ENCODE peak calls at places on chromosomes 1 and 21, in ten cellular contexts. H, B, N, Y, A, S, L, U, J and F are unnamed samples.

GRCh38 chr1:210568631-210569030 is 239.9 kb downstream of the HHAT start:
- DNase-seq in H (no peak), B (no peak), N (no peak), Y (no peak), A (no peak), S (no peak), L (no peak), U (no peak), J (no peak), F (no peak)

GRCh38 chr1:89721351-89721750 is 88.4 kb downstream of the LRRC8C start:
- DNase-seq in H (no peak), B (no peak), N (no peak), Y (peak; percentile 57), A (peak; percentile 48), S (no peak), L (no peak), U (no peak), J (no peak), F (no peak)

GRCh38 chr1:17405898-17406759 is 33.3 kb downstream of the RCC2 start:
- DNase-seq in H (peak; percentile 72), B (peak; percentile 77), N (peak; percentile 54), Y (peak; percentile 44), A (peak; percentile 23), S (no peak), L (no peak), U (peak; percentile 74), J (peak; percentile 50), F (no peak)

GRCh38 chr1:42439940-42440339 is 15.9 kb downstream of the ZMYND12 start:
- DNase-seq in H (no peak), B (no peak), N (no peak), Y (peak; percentile 82), A (peak; percentile 85), S (no peak), L (no peak), U (no peak), J (no peak), F (no peak)

GRCh38 chr1:92945748-92946270 is 15.5 kb downstream of the DIPK1A start:
- DNase-seq in H (no peak), B (no peak), N (no peak), Y (no peak), A (no peak), S (no peak), L (no peak), U (no peak), J (no peak), F (no peak)

GRCh38 chr1:15094719-15095491 is 58.6 kb upstream of the TMEM51 start:
- DNase-seq in H (no peak), B (no peak), N (no peak), Y (no peak), A (no peak), S (no peak), L (no peak), U (no peak), J (no peak), F (no peak)

GRCh38 chr21:37647781-37648180 is 268.5 kb downstream of the KCNJ6 start:
- DNase-seq in H (no peak), B (no peak), N (no peak), Y (no peak), A (no peak), S (no peak), L (no peak), U (no peak), J (no peak), F (no peak)

GRCh38 chr1:152182431-152182830 is 23.4 kb upstream of the RPTN start:
- DNase-seq in H (no peak), B (no peak), N (no peak), Y (no peak), A (peak; percentile 18), S (no peak), L (no peak), U (no peak), J (no peak), F (no peak)

GRCh38 chr1:49389699-49390098 is 613.0 kb upstream of the BEND5 start:
- DNase-seq in H (no peak), B (no peak), N (no peak), Y (no peak), A (no peak), S (no peak), L (no peak), U (no peak), J (no peak), F (no peak)

GRCh38 chr1:227768640-227769039 is 33.4 kb downstream of the SNAP47 start:
- DNase-seq in H (no peak), B (no peak), N (no peak), Y (no peak), A (no peak), S (no peak), L (peak; percentile 40), U (no peak), J (no peak), F (no peak)

GRCh38 chr1:240598602-240599001 is 13.4 kb downstream of the GREM2 start:
- DNase-seq in H (no peak), B (no peak), N (no peak), Y (no peak), A (no peak), S (no peak), L (no peak), U (no peak), J (no peak), F (no peak)

GRCh38 chr1:38055398-38055797 is 8.8 kb upstream of the POU3F1 start:
- DNase-seq in H (no peak), B (no peak), N (no peak), Y (no peak), A (no peak), S (no peak), L (no peak), U (no peak), J (no peak), F (no peak)

GRCh38 chr1:42730988-42731387 is 9.0 kb downstream of the CLDN19 start:
- DNase-seq in H (no peak), B (peak; percentile 25), N (no peak), Y (no peak), A (no peak), S (no peak), L (no peak), U (no peak), J (no peak), F (no peak)

GRCh38 chr1:66271904-66272254 is 262.1 kb upstream of the SGIP1 start:
- DNase-seq in H (no peak), B (peak; percentile 85), N (peak; percentile 72), Y (peak; percentile 69), A (peak; percentile 27), S (no peak), L (peak; percentile 85), U (peak; percentile 65), J (peak; percentile 70), F (no peak)
- H3K4me1 ChIP-seq in H (peaks cover 82% of the 10 kb centered on the region), B (peaks cover 42% of the 10 kb centered on the region), N (peaks cover 55% of the 10 kb centered on the region), Y (peaks cover 24% of the 10 kb centered on the region), A (peaks cover 12% of the 10 kb centered on the region), S (peaks cover 14% of the 10 kb centered on the region), L (peaks cover 6% of the 10 kb centered on the region), U (peaks cover 6% of the 10 kb centered on the region), J (peaks cover 90% of the 10 kb centered on the region), F (peaks cover 53% of the 10 kb centered on the region)

DNA sequence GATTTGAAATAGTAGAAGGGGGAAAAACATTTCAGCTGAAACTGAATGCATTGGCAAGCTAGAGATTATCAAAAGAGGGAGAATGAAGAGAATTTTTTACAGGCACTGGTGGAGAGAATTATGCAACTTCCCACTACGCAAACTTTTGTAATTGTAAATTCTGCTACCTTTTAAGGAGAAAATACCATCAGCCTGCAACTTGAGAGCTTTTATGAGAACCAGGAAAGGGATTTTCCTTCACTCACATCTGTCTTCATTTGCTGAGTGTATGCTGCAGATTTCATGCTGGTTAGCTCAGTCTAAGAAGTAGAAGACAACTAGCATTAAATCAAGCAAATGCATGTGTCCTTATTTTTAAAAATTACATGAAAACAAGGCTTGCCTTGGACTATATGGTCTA is 43.7 kb downstream of the ADAMTS1 start:
- DNase-seq in H (no peak), B (no peak), N (no peak), Y (peak; percentile 94), A (peak; percentile 41), S (no peak), L (no peak), U (no peak), J (no peak), F (no peak)
- H3K4me3 ChIP-seq in H (no peak overlapping the region), B (no peak overlapping the region), N (peak overlapping the region; percentile 19), Y (no peak overlapping the region), A (no peak overlapping the region), S (no peak overlapping the region), L (no peak overlapping the region), U (no peak overlapping the region), J (peak overlapping the region; percentile 8), F (peak overlapping the region; percentile 6)

DNA sequence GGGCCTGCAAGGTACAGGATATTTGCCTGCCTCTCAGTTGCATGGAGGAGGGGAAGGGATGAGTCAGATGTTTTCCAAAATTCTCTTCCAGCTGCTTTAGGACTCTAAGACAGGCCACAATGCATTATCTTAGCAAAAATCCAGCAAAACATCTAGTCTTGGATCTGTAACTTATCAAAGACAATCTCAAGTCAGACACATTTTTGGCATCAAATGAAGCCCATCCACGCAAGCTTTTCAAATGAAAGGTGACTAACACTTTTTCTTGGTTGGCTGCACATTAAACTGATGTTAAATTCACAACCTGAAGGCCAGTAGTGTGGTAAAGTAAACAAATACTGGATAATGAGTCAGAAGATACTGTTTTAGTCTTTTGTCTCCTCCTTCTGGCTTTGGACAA is 21.3 kb downstream of the FAM78B start:
- DNase-seq in H (no peak), B (no peak), N (no peak), Y (no peak), A (peak; percentile 95), S (no peak), L (no peak), U (no peak), J (no peak), F (no peak)
- H3K4me1 ChIP-seq in H (no peaks in the 10 kb centered on the region), B (no peaks in the 10 kb centered on the region), N (no peaks in the 10 kb centered on the region), Y (no peaks in the 10 kb centered on the region), A (peaks cover 6% of the 10 kb centered on the region), S (no peaks in the 10 kb centered on the region), L (no peaks in the 10 kb centered on the region), U (no peaks in the 10 kb centered on the region), J (no peaks in the 10 kb centered on the region), F (no peaks in the 10 kb centered on the region)

DNA sequence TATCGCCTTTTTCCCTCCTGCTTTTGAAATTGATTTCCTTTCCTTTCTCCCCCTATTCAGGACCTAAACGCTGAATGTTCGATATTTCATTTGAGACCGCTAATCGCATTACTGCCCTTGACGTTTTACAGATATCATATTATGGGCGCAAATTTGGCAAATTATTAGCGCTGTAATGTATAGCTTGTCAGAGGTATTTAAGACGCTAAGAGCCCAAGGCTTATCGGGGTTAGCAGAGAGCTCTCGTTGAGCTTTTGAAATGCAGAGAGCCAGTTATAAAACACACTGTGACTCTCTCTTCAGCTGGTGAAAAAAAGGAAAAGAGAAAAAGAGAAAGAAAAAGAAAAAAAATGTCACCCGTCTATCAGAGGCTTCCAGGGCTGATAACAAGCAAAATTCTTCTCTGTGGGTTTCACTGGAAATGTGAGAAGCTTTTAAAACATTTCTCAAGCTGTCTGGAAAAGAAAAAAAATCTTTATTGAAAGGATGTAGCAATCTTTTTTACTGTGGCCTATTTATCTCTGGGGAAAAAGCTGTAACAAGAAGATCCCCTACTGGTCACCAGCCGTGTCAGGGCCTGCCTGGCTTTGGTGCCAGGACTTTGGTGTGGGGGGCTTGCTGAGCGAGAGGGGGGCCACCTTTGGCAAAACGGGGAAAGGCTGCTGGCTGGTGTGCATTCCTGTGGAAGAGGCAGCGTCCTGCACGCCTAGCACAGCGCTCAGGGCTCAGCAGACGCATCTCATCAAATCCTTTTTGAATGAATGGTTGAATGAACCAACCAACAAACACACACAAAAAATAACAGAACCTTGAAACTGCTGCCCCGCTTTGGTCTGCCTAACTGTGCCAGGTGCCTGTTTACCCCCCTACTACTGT is 119.8 kb downstream of the RNF220 start:
- DNase-seq in H (no peak), B (no peak), N (no peak), Y (no peak), A (no peak), S (no peak), L (no peak), U (no peak), J (no peak), F (no peak)
- H3K4me3 ChIP-seq in H (peak overlapping the region; percentile 11), B (no peak overlapping the region), N (peak overlapping the region; percentile 23), Y (no peak overlapping the region), A (no peak overlapping the region), S (no peak overlapping the region), L (no peak overlapping the region), U (no peak overlapping the region), J (peak overlapping the region; percentile 37), F (no peak overlapping the region)